ENCODE peak calls at places on chromosome 1, in seven cellular contexts. F, W, M, A, U, T and Q are unnamed samples.

GRCh38 chr1:147640553-147641165 is 29.7 kb downstream of the ACP6 start:
- DNase-seq in M (peak), U (peak), F (peak), W (peak), A (peak), T (peak), Q (peak)

GRCh38 chr1:8259498-8260290 is 58.2 kb upstream of the SLC45A1 start:
- DNase-seq in W (peak), A (peak), F (peak), U (peak), M (peak), T (peak), Q (peak)

GRCh38 chr1:6688001-6688400 is 13.6 kb downstream of the DNAJC11 start:
- DNase-seq in T (peak), F (no peak), A (no peak), U (no peak), W (peak), M (no peak), Q (no peak)

GRCh38 chr1:100622037-100622436 is 84.1 kb downstream of the GPR88 start:
- DNase-seq in M (peak), F (peak), A (no peak), U (peak), W (peak), T (peak), Q (no peak)

GRCh38 chr1:16367968-16368910 is 1.2 kb downstream of the SZRD1 start:
- DNase-seq in M (no peak), T (peak), U (no peak), W (peak), A (no peak), F (no peak), Q (no peak)

GRCh38 chr1:10430216-10431064 is at the start of gene CENPS:
- DNase-seq in F (peak), T (peak), M (peak), W (peak), U (peak), A (peak), Q (peak)

GRCh38 chr1:21143138-21143537 is 33.6 kb downstream of the EIF4G3 start:
- DNase-seq in W (no peak), A (no peak), T (no peak), M (no peak), U (no peak), F (no peak), Q (no peak)

GRCh38 chr1:230977781-230978490 is 725 bp downstream of the TTC13 start:
- DNase-seq in U (no peak), W (peak), F (peak), T (peak), A (peak), M (peak), Q (peak)

GRCh38 chr1:234836045-234836681 is 226.2 kb upstream of the IRF2BP2 start:
- DNase-seq in W (no peak), T (no peak), F (no peak), U (no peak), A (no peak), M (no peak), Q (no peak)

GRCh38 chr1:207312604-207312920 is 8.9 kb upstream of the CD55 start:
- DNase-seq in A (no peak), M (no peak), W (no peak), T (no peak), F (no peak), U (no peak), Q (no peak)

GRCh38 chr1:209870151-209870831 is 42.5 kb downstream of the UTP25 start:
- DNase-seq in T (peak), W (no peak), F (no peak), M (no peak), U (no peak), A (no peak), Q (no peak)

GRCh38 chr1:119674110-119674509 is 26.0 kb upstream of the ZNF697 start:
- DNase-seq in A (no peak), U (no peak), M (no peak), F (no peak), W (peak), T (peak), Q (no peak)

GRCh38 chr1:40314721-40315238 is 2.3 kb downstream of the COL9A2 start:
- DNase-seq in T (peak), A (no peak), M (no peak), W (no peak), U (peak), F (no peak), Q (no peak)

DNA sequence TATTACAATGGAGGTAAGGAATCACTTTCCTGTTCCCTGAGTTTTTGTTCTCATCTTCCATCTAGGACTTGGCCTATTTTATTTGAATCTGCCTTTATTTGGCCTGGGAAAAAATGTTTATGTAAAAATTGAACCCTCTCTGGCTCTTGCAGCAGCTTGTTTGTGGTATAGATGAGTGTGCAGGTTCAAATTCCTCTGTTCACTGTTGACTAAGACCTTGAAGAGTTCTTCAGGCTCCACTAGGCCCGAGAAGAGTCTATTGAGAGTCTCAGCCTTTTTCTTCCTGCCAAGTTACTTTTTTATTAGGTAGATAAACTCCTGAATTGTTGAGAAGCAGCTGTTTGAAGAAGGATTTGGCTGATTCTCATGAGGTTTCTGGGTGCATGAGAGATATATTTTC is 248.8 kb upstream of the ADGRL2 start:
- DNase-seq in W (no peak), U (no peak), T (peak), M (no peak), A (no peak), F (no peak), Q (no peak)
- H3K27ac ChIP-seq in W (no peak), U (no peak), T (no peak), M (no peak), A (no peak), F (no peak), Q (no peak)

GRCh38 chr1:43974443-43975248 is at the start of gene ATP6V0B:
- DNase-seq in F (peak), T (peak), U (peak), W (peak), M (peak), A (peak), Q (peak)
- TF ChIP-seq CTCF in F (peak), T (peak), U (no peak), W (peak), M (peak), A (peak), Q (peak)

GRCh38 chr1:66929691-66929998 is 4.9 kb downstream of the MIER1 start:
- DNase-seq in A (no peak), M (no peak), W (no peak), F (no peak), T (no peak), U (no peak), Q (no peak)
- H3K27ac ChIP-seq in A (peak), M (peak), W (no peak), F (peak), T (peak), U (peak), Q (peak)

DNA sequence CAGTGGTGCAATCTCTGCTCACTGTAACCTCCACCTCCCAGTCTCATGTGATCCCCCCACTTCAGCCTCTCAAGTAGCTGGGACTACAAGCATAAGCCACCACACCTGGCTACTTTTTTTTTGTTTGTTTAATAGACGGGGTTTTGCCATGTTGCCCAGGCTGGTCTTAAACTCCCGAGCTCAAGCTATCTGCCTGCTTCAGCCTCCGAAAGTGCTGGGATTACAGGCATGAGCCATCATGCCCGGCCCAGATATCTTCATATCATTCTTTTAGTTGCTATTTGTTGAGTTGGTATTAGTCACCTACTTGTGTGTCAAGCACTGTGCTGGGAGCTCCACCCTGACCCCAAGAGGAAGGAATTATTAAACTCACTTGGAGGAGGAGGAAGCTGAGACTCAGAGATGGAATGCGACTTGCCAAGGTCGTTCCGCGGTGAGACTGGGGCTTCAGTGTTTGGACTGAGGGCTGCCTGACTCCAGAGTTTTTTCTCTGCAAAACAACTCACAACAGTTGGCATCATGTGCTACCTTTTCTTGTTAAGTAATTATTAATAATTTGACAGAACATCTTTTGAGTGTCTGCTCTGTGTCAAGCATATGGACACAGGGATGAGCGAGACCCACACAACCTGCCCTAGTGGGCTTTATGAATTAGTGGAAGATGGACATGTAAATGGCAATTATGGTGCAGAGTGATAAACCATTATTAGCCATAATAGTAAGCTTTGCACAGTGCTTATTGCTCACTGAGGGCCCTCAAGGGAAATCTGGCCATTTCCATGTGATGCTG is 132.0 kb downstream of the FOXD2 start:
- DNase-seq in W (peak), T (peak), A (peak), M (peak), F (no peak), U (peak), Q (peak)
- TF ChIP-seq CTCF in W (peak), T (peak), A (peak), M (peak), F (no peak), U (peak), Q (peak)

GRCh38 chr1:215052256-215052655 is 30.3 kb upstream of the KCNK2 start:
- DNase-seq in W (no peak), F (no peak), U (no peak), A (no peak), T (peak), M (no peak), Q (no peak)
- H3K27ac ChIP-seq in W (no peak), F (no peak), U (peak), A (no peak), T (peak), M (no peak), Q (no peak)

GRCh38 chr1:11746795-11747487 is 11.0 kb downstream of the AGTRAP start:
- DNase-seq in A (no peak), U (no peak), F (no peak), M (no peak), W (no peak), T (no peak), Q (no peak)

GRCh38 chr1:11749996-11750395 is 12.0 kb upstream of the C1orf167 start:
- DNase-seq in W (no peak), T (no peak), F (no peak), A (no peak), U (no peak), M (no peak), Q (no peak)

GRCh38 chr1:11748294-11749202 is 12.6 kb downstream of the AGTRAP start:
- DNase-seq in T (no peak), U (no peak), M (no peak), W (no peak), F (no peak), A (no peak), Q (no peak)

GRCh38 chr1:11751087-11751486 is 10.9 kb upstream of the C1orf167 start:
- DNase-seq in A (no peak), M (no peak), F (no peak), W (no peak), T (no peak), U (no peak), Q (no peak)

DNA sequence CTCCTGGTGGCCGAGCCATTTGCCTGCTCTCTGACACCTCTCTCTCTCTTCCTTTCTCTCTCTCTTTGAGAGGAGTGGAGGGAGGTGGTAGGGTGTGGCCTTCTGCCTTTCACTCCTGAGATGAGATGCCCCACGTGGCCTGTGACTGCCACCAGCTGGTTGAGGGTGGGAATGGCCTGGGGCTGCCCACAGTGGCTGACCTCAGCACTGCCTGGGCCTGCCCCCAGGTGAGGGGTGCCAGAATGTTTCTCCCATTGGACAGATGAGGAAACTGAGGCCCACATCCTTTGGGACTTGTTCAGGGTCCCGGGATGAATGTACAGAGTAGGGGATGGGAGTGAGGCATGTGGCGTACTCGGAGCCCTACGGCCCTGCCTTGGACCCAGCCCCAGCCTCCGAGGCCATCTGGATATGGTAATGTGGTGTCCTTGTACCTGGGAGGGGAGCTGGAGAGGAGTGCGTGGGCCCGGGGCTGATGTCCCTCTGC is 12.7 kb upstream of the C1orf167 start:
- DNase-seq in F (peak), T (peak), W (no peak), A (peak), M (no peak), U (no peak), Q (no peak)
- TF ChIP-seq CTCF in F (peak), T (peak), W (no peak), A (no peak), M (peak), U (peak), Q (no peak)

GRCh38 chr1:239918633-239919032 is 173.1 kb upstream of the FMN2 start:
- DNase-seq in T (no peak), M (no peak), A (no peak), W (no peak), F (no peak), U (no peak), Q (no peak)

GRCh38 chr1:239912471-239912870 is 179.2 kb upstream of the FMN2 start:
- DNase-seq in M (no peak), T (peak), F (no peak), A (no peak), U (no peak), W (no peak), Q (no peak)

GRCh38 chr1:239914827-239915231 is 176.9 kb upstream of the FMN2 start:
- DNase-seq in U (peak), W (peak), M (no peak), T (peak), F (no peak), A (no peak), Q (no peak)

GRCh38 chr1:239909894-239910293 is 181.8 kb upstream of the FMN2 start:
- DNase-seq in M (peak), A (peak), U (peak), F (no peak), W (peak), T (peak), Q (no peak)

GRCh38 chr1:239913141-239913585 is 178.5 kb upstream of the FMN2 start:
- DNase-seq in U (no peak), A (no peak), F (no peak), T (no peak), M (no peak), W (no peak), Q (no peak)
- H3K27ac ChIP-seq in U (no peak), A (no peak), F (no peak), T (no peak), M (no peak), W (no peak), Q (no peak)

GRCh38 chr1:94852758-94853157 is 32.6 kb downstream of the SLC44A3 start:
- DNase-seq in F (no peak), M (no peak), U (no peak), W (peak), A (no peak), T (no peak), Q (no peak)
- TF ChIP-seq CTCF in F (peak), M (no peak), U (peak), W (peak), A (no peak), T (peak), Q (peak)

GRCh38 chr1:191608367-191608766 is 549.9 kb upstream of the RGS18 start:
- DNase-seq in M (no peak), U (no peak), W (no peak), F (no peak), A (no peak), T (peak), Q (no peak)
- H3K27ac ChIP-seq in M (no peak), U (no peak), W (no peak), F (no peak), A (no peak), T (no peak), Q (no peak)

DNA sequence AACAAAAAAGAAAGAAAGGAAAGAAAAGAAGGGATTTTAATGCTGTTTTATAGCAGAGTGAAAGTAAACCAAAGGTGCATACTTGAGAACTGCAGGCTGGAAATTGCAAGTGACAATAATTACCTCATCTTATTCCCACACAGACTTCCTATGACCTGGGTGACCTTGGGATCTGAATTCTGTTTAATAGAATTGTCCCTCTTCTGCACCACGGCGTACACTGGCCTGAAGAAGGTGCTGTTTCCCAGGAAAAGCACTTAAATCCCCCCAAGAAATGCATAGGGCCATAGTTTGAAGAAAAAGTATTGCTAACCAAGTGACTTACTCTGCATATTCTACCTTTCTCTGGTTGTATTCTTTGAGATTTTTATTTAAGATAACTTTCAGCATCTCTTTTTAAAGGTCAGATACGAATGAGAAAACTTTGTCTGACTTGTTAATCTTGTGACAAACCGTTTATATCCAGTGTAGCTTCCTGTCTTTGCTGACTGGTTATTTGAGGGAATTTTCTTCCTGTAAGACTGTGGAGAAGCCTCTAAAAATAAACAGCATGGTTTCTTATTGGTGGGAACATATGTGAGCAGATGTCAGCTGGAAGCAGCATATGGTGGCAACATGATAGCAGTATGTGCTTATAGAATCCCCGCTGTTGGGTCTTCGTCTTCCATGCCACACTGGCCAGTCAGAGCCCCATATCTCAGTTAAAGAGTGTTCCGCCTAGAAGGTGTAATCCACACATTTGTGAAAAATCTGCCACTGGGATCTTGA is 16.3 kb downstream of the TGFB2 start:
- DNase-seq in U (no peak), F (no peak), W (peak), M (no peak), A (no peak), T (peak), Q (no peak)
- TF ChIP-seq CTCF in U (peak), F (no peak), W (peak), M (peak), A (peak), T (peak), Q (peak)